ENCODE peak calls at places on chromosomes 16 and 17, in five cellular contexts. K is dorsolateral prefrontal cortex, M is fibroblast of mammary gland, O is heart left ventricle, T is bronchial epithelial cell. Z is an unnamed sample.

GRCh38 chr17:49987290-49987585 is 7.8 kb downstream of the DLX3 start:
- DNase-seq in K (no peak), M (no peak), O (no peak), T (no peak), Z (no peak)

GRCh38 chr16:58863761-58864160 is 129.6 kb upstream of the GOT2 start:
- DNase-seq in K (no peak), M (no peak), O (no peak), T (no peak), Z (no peak)

GRCh38 chr16:78210305-78210704 is 110.9 kb downstream of the WWOX start:
- DNase-seq in K (no peak), M (peak; percentile 44), O (no peak), T (peak; percentile 95), Z (peak; percentile 2)

GRCh38 chr16:3259097-3259496 is 2.7 kb upstream of the MEFV start:
- DNase-seq in K (no peak), M (peak; percentile 44), O (peak; percentile 48), T (no peak), Z (no peak)

GRCh38 chr16:149024-149675 is 3.3 kb upstream of the HBZ start:
- DNase-seq in K (no peak), M (peak; percentile 21), O (no peak), T (no peak), Z (peak; percentile 30)

GRCh38 chr16:67504190-67505021 is 21.1 kb upstream of the AGRP start:
- DNase-seq in K (no peak), M (peak; percentile 50), O (peak; percentile 72), T (no peak), Z (no peak)

GRCh38 chr16:19419691-19420060 is 2.0 kb downstream of the TMC5 start:
- DNase-seq in K (no peak), M (peak; percentile 63), O (no peak), T (peak; percentile 97), Z (no peak)

GRCh38 chr17:18327093-18327492 is 12.0 kb downstream of the SMCR8 start:
- DNase-seq in K (no peak), M (no peak), O (no peak), T (no peak), Z (no peak)

GRCh38 chr16:69942099-69942491 is 9.0 kb upstream of the CLEC18A start:
- DNase-seq in K (no peak), M (no peak), O (no peak), T (no peak), Z (no peak)

GRCh38 chr16:84840687-84841627 is 21.2 kb downstream of the CRISPLD2 start:
- DNase-seq in K (no peak), M (peak; percentile 22), O (no peak), T (no peak), Z (no peak)

GRCh38 chr16:52283581-52284375 is 263.2 kb downstream of the TOX3 start:
- DNase-seq in K (no peak), M (no peak), O (no peak), T (peak; percentile 5), Z (no peak)

GRCh38 chr17:71762526-71762925 is 358.3 kb upstream of the SOX9 start:
- DNase-seq in K (no peak), M (no peak), O (no peak), T (no peak), Z (no peak)

GRCh38 chr16:67537270-67537635 is 8.6 kb downstream of the RIPOR1 start:
- DNase-seq in K (no peak), M (peak; percentile 30), O (peak; percentile 83), T (no peak), Z (peak; percentile 54)

GRCh38 chr17:67377727-67378443 is 804 bp downstream of the PITPNC1 start:
- DNase-seq in K (no peak), M (no peak), O (peak; percentile 61), T (peak; percentile 24), Z (peak; percentile 39)

GRCh38 chr17:17892731-17893130 is 55.9 kb upstream of the SREBF1 start:
- DNase-seq in K (no peak), M (no peak), O (no peak), T (no peak), Z (no peak)

GRCh38 chr16:75494696-75495601 is at the start of gene CHST6:
- DNase-seq in K (peak; percentile 69), M (peak; percentile 38), O (peak; percentile 50), T (no peak), Z (peak; percentile 55)

GRCh38 chr16:4570688-4571321 is 14.7 kb downstream of the C16orf96 start:
- DNase-seq in K (no peak), M (no peak), O (no peak), T (no peak), Z (no peak)

GRCh38 chr16:4574919-4575705 is 19.0 kb downstream of the C16orf96 start:
- DNase-seq in K (no peak), M (no peak), O (no peak), T (no peak), Z (no peak)

GRCh38 chr16:4572715-4573114 is 16.6 kb downstream of the C16orf96 start:
- DNase-seq in K (peak; percentile 48), M (no peak), O (no peak), T (no peak), Z (no peak)

GRCh38 chr16:4566144-4566543 is 10.0 kb downstream of the C16orf96 start:
- DNase-seq in K (no peak), M (no peak), O (no peak), T (no peak), Z (no peak)

DNA sequence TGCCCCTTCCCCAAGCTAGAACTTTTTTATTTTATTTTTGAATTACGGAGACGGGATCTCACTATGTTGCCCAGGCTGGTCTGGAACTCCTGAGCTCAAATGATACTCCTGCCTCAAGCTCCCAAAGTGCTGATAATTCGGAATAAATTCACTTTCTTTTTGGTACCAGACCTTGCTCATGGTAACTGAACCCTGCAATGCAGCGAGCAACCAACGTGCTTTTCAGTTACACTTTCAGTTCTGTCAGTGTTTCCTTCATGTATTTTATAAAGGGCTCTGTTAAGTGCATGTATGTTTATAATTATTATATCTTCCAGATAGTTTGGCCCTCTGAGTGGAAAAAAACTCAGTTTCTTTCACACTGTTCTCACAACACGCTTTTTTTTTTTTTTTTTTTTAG is 13.9 kb downstream of the C16orf96 start:
- DNase-seq in K (no peak), M (no peak), O (no peak), T (no peak), Z (no peak)
- H3K4me3 ChIP-seq in K (no peak overlapping the region), M (no peak overlapping the region), O (no peak overlapping the region), T (no peak overlapping the region), Z (no peak overlapping the region)

GRCh38 chr16:53433930-53434435 is 288 bp upstream of the RBL2 start:
- DNase-seq in K (no peak), M (peak; percentile 75), O (peak; percentile 90), T (peak; percentile 53), Z (peak; percentile 85)

GRCh38 chr16:53435066-53435688 is 906 bp downstream of the RBL2 start:
- DNase-seq in K (peak; percentile 69), M (peak; percentile 90), O (peak; percentile 78), T (peak; percentile 82), Z (peak; percentile 94)

GRCh38 chr16:53430363-53430762 is 3.9 kb upstream of the RBL2 start:
- DNase-seq in K (no peak), M (no peak), O (no peak), T (no peak), Z (no peak)

GRCh38 chr16:53434436-53435065 is at the start of gene RBL2:
- DNase-seq in K (peak; percentile 80), M (peak; percentile 15), O (peak; percentile 56), T (peak; percentile 25), Z (peak; percentile 36)

DNA sequence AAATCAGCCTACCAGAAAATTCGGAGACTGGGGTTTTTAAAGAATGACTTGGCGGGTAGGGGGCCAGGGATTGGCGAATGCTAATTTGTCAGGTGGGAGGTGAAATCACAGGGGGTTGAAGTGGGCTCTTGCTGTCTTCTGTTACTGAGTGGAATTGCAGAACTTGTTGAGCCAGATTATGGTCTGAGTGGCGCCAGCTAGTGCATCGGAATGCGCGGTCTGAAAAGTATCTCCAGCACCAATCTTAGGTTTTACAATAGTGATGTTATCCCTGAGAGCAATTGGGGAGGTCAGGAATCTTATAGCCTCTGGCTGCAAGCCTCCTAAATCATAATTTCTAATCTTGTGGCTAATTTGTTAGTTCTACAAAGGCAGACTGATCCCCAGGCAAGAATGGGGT is 762 bp upstream of the RBL2 start:
- DNase-seq in K (no peak), M (no peak), O (no peak), T (peak; percentile 42), Z (no peak)
- H3K4me3 ChIP-seq in K (no peak overlapping the region), M (peak overlapping the region; percentile 92), O (peak overlapping the region; percentile 99), T (no peak overlapping the region), Z (no peak overlapping the region)

GRCh38 chr17:76453431-76453743 is 435 bp upstream of the UBE2O start:
- DNase-seq in K (no peak), M (no peak), O (no peak), T (no peak), Z (no peak)

GRCh38 chr17:76451480-76451879 is 1.5 kb downstream of the UBE2O start:
- DNase-seq in K (no peak), M (no peak), O (no peak), T (no peak), Z (no peak)

GRCh38 chr17:76449126-76449525 is 3.8 kb downstream of the UBE2O start:
- DNase-seq in K (no peak), M (peak; percentile 18), O (no peak), T (no peak), Z (no peak)

GRCh38 chr17:76452646-76453430 is at the start of gene UBE2O:
- DNase-seq in K (peak; percentile 89), M (peak; percentile 74), O (peak; percentile 92), T (peak; percentile 59), Z (peak; percentile 87)

DNA sequence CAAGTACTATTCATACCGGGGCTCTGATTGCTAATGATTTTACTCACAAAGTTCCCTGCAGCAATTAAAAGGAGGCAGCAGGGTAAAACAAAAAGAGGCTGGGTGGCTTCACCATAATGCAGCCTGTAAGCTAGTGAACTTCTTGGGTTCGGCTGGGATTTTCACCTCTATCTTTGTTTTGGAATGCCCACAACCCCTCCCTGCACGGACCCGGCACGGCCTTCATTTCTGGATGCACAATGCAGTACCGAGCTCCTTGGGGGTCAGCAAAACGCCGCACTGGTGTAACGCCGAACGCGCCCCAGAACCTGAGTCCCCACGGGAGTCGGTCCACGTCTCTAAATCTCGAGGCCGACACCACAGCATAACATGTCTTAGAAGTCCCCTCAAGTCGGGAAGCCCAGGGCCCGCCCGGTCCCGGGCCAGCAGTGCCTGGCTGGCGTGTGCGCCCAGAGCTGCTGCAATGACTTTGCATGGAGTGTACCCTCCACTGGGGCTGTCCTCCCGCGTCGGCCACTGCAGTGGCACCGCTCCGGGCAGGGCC is 778 bp downstream of the UBE2O start:
- DNase-seq in K (no peak), M (no peak), O (peak; percentile 53), T (no peak), Z (no peak)
- H3K4me3 ChIP-seq in K (peak overlapping the region; percentile 88), M (peak overlapping the region; percentile 73), O (peak overlapping the region; percentile 74), T (peak overlapping the region; percentile 81), Z (peak overlapping the region; percentile 78)

DNA sequence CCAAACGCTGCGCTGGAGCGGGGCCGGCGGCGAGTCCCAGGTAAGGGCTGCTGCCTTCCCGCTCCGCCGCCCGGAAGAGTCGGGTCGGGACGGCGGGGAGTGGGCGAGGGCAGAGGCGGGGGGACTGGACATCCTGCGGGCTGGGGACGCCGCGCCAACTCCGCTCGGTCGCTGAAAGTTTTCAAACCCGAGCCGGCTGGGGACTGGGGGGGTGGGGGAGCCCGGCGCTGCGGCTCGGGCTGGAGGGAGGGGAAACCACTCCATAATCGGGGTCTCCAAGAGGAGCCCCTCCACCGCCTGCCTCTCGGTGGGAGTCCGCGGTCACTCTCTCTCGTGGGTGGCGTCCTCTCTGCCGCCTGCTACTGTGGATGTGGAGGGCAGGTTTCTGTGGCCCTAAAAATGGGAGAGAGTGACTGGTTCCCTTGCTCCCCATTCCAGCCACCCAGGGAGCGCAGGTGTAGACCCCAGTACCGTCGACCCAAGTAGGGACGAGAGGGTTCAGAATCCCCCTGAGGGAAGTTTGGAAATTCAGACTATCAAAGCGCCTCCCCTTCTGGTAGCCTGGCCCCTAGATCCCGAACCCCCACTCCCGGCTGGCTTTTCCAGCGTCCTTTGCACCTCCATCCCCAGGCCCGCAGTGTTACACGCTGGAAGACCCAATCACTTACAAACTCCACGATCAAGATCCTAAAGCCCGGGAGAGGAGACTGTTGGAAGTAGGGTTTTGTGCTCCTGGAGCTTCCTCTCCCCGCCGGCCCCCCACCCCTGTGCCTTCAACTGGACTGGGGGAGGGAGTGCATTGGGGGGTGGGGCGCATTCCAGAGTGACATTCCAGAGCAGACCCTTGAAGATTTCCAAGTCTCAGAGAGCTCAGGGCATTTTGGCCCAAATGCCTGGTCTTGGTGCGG is 850 bp downstream of the GPRC5C start:
- DNase-seq in K (no peak), M (no peak), O (no peak), T (no peak), Z (no peak)
- H3K4me3 ChIP-seq in K (peak overlapping the region; percentile 53), M (peak overlapping the region; percentile 36), O (peak overlapping the region; percentile 72), T (peak overlapping the region; percentile 69), Z (no peak overlapping the region)